ENCODE peak calls at places on chromosomes 6 and 20, in four cellular contexts. One of them, this sample, is unnamed.

GRCh38 chr20:50313223-50313820 is 122.7 kb downstream of the CEBPB start:
- DNase-seq in GM12878: no peak
- DNase-seq in K562: no peak
- DNase-seq in H1: no peak
- DNase-seq in this sample: no peak

GRCh38 chr20:6704132-6704861 is 63.2 kb upstream of the BMP2 start:
- DNase-seq in GM12878: no peak
- DNase-seq in K562: no peak
- DNase-seq in H1: no peak
- DNase-seq in this sample: peak

GRCh38 chr20:41413169-41413568 is 46.6 kb upstream of the EMILIN3 start:
- DNase-seq in GM12878: no peak
- DNase-seq in K562: no peak
- DNase-seq in H1: no peak
- DNase-seq in this sample: no peak

GRCh38 chr6:127436578-127437110 is 22.5 kb downstream of the KIAA0408 start:
- DNase-seq in GM12878: no peak
- DNase-seq in K562: no peak
- DNase-seq in H1: no peak
- DNase-seq in this sample: no peak

GRCh38 chr20:21516180-21516567 is 2.3 kb upstream of the NKX2-2 start:
- DNase-seq in GM12878: no peak
- DNase-seq in K562: no peak
- DNase-seq in H1: no peak
- DNase-seq in this sample: no peak

GRCh38 chr20:13784893-13785715 is at the start of the genes ESF1 and NDUFAF5:
- DNase-seq in GM12878: peak
- DNase-seq in K562: peak
- DNase-seq in H1: peak
- DNase-seq in this sample: peak

GRCh38 chr6:139790527-139790926 is 416.1 kb upstream of the CITED2 start:
- DNase-seq in GM12878: no peak
- DNase-seq in K562: no peak
- DNase-seq in H1: no peak
- DNase-seq in this sample: no peak

GRCh38 chr6:151140767-151141166 is 99.0 kb upstream of the AKAP12 start:
- DNase-seq in GM12878: no peak
- DNase-seq in K562: no peak
- DNase-seq in H1: no peak
- DNase-seq in this sample: no peak

GRCh38 chr6:53961679-53962370 is 149.4 kb upstream of the MLIP start:
- DNase-seq in GM12878: no peak
- DNase-seq in K562: no peak
- DNase-seq in H1: no peak
- DNase-seq in this sample: no peak
- TF ChIP-seq CBX5 in GM12878: no peak
- TF ChIP-seq CBX5 in K562: no peak
- TF ChIP-seq CBX5 in H1: no peak
- TF ChIP-seq CBX5 in this sample: no peak

GRCh38 chr20:32636278-32636677 is 37.5 kb downstream of the C20orf203 start:
- DNase-seq in GM12878: no peak
- DNase-seq in K562: no peak
- DNase-seq in H1: no peak
- DNase-seq in this sample: no peak
- TF ChIP-seq KDM1A in GM12878: no peak
- TF ChIP-seq KDM1A in K562: no peak
- TF ChIP-seq KDM1A in H1: no peak
- TF ChIP-seq KDM1A in this sample: no peak

GRCh38 chr6:55443238-55444134 is 116.2 kb downstream of the GFRAL start:
- DNase-seq in GM12878: no peak
- DNase-seq in K562: no peak
- DNase-seq in H1: no peak
- DNase-seq in this sample: no peak

GRCh38 chr6:55448446-55448845 is 121.2 kb downstream of the GFRAL start:
- DNase-seq in GM12878: no peak
- DNase-seq in K562: no peak
- DNase-seq in H1: no peak
- DNase-seq in this sample: no peak

GRCh38 chr6:55449219-55449618 is 122.0 kb downstream of the GFRAL start:
- DNase-seq in GM12878: no peak
- DNase-seq in K562: no peak
- DNase-seq in H1: no peak
- DNase-seq in this sample: no peak

GRCh38 chr6:55450007-55450406 is 122.7 kb downstream of the GFRAL start:
- DNase-seq in GM12878: no peak
- DNase-seq in K562: no peak
- DNase-seq in H1: no peak
- DNase-seq in this sample: no peak

GRCh38 chr6:55445648-55446204 is 118.5 kb downstream of the GFRAL start:
- DNase-seq in GM12878: peak
- DNase-seq in K562: peak
- DNase-seq in H1: no peak
- DNase-seq in this sample: peak
- TF ChIP-seq CBX5 in GM12878: no peak
- TF ChIP-seq CBX5 in K562: no peak
- TF ChIP-seq CBX5 in H1: no peak
- TF ChIP-seq CBX5 in this sample: no peak

GRCh38 chr6:122872311-122872710 is 83.3 kb downstream of the SMPDL3A start:
- DNase-seq in GM12878: peak
- DNase-seq in K562: no peak
- DNase-seq in H1: no peak
- DNase-seq in this sample: no peak

GRCh38 chr6:122871079-122871478 is 82.0 kb downstream of the SMPDL3A start:
- DNase-seq in GM12878: no peak
- DNase-seq in K562: no peak
- DNase-seq in H1: no peak
- DNase-seq in this sample: no peak

GRCh38 chr6:122868137-122868536 is 79.1 kb downstream of the SMPDL3A start:
- DNase-seq in GM12878: no peak
- DNase-seq in K562: no peak
- DNase-seq in H1: no peak
- DNase-seq in this sample: no peak

DNA sequence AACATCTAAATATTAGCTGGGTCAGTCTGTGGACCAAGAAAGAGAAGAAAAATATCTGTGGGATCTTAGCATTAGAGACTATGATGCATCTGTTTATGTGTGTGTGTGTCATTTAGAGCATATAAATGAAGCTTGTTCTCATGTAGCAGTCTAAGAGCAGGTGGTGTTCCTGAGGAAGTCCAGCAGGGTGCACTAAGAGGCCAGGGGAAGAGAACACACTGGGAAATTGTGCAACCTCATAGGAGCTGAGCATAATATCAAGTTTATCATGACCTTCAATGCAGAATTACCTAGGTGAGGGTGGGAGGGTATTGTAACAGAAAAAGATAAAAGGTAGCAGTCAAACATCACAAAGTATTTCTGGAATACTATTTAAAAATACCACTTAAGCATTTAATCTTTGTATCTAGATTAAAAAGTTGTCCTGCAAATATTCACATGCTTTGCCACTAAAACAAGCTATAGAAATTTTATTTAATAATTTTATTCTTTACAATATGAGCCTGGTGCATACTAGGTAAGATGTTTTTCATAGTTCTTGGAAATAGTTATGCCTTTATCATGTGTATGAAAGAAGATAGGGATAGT is 80.5 kb downstream of the SMPDL3A start:
- DNase-seq in GM12878: no peak
- DNase-seq in K562: peak
- DNase-seq in H1: no peak
- DNase-seq in this sample: peak
- TF ChIP-seq KDM1A in GM12878: no peak
- TF ChIP-seq KDM1A in K562: no peak
- TF ChIP-seq KDM1A in H1: no peak
- TF ChIP-seq KDM1A in this sample: no peak

DNA sequence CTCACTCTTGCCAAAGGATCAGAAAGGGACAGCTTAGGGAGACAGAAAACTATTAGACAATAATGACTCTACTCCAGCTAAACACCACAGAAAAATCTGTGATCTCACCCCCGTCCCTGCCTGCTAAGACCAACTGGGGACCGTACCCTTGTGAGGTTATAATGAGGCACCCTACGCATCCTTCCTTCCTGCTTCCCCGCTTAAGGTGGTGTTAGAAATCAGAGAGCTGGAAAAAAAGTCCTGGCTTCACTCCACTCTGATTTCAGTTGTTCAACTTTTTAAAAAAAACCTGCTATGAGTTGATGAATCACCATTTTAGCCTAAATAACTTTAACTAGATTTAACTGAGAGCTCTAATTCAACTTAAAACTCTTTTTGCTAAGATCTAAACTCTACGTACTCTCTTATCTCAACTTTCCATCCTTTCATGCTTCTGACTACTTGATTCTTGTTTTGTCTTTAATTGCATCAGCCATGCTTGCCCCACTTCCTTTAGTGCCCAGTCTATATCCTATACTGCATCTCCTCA is 35.8 kb upstream of the TMEM14A start:
- DNase-seq in GM12878: no peak
- DNase-seq in K562: no peak
- DNase-seq in H1: no peak
- DNase-seq in this sample: no peak
- TF ChIP-seq CBX5 in GM12878: no peak
- TF ChIP-seq CBX5 in K562: no peak
- TF ChIP-seq CBX5 in H1: no peak
- TF ChIP-seq CBX5 in this sample: no peak

GRCh38 chr6:7585287-7585930 is 4.6 kb upstream of the SNRNP48 start:
- DNase-seq in GM12878: no peak
- DNase-seq in K562: no peak
- DNase-seq in H1: no peak
- DNase-seq in this sample: no peak

GRCh38 chr6:7578949-7579348 is 11.0 kb upstream of the SNRNP48 start:
- DNase-seq in GM12878: no peak
- DNase-seq in K562: no peak
- DNase-seq in H1: no peak
- DNase-seq in this sample: no peak

GRCh38 chr6:7580537-7580926 is 9.5 kb upstream of the SNRNP48 start:
- DNase-seq in GM12878: no peak
- DNase-seq in K562: peak
- DNase-seq in H1: no peak
- DNase-seq in this sample: peak

GRCh38 chr6:7579850-7580249 is 10.1 kb upstream of the SNRNP48 start:
- DNase-seq in GM12878: no peak
- DNase-seq in K562: peak
- DNase-seq in H1: no peak
- DNase-seq in this sample: no peak

GRCh38 chr6:7580927-7581618 is 8.9 kb upstream of the SNRNP48 start:
- DNase-seq in GM12878: no peak
- DNase-seq in K562: peak
- DNase-seq in H1: no peak
- DNase-seq in this sample: peak
- TF ChIP-seq KDM1A in GM12878: no peak
- TF ChIP-seq KDM1A in K562: no peak
- TF ChIP-seq KDM1A in H1: no peak
- TF ChIP-seq KDM1A in this sample: no peak

GRCh38 chr6:46998436-46999017 is 43.6 kb downstream of the ADGRF1 start:
- DNase-seq in GM12878: no peak
- DNase-seq in K562: no peak
- DNase-seq in H1: no peak
- DNase-seq in this sample: no peak

GRCh38 chr6:46997646-46998045 is 44.5 kb downstream of the ADGRF1 start:
- DNase-seq in GM12878: no peak
- DNase-seq in K562: no peak
- DNase-seq in H1: no peak
- DNase-seq in this sample: no peak

GRCh38 chr6:46994933-46995332 is 47.2 kb downstream of the ADGRF1 start:
- DNase-seq in GM12878: no peak
- DNase-seq in K562: no peak
- DNase-seq in H1: no peak
- DNase-seq in this sample: no peak

GRCh38 chr6:46993846-46994245 is 48.3 kb downstream of the ADGRF1 start:
- DNase-seq in GM12878: no peak
- DNase-seq in K562: no peak
- DNase-seq in H1: no peak
- DNase-seq in this sample: peak

DNA sequence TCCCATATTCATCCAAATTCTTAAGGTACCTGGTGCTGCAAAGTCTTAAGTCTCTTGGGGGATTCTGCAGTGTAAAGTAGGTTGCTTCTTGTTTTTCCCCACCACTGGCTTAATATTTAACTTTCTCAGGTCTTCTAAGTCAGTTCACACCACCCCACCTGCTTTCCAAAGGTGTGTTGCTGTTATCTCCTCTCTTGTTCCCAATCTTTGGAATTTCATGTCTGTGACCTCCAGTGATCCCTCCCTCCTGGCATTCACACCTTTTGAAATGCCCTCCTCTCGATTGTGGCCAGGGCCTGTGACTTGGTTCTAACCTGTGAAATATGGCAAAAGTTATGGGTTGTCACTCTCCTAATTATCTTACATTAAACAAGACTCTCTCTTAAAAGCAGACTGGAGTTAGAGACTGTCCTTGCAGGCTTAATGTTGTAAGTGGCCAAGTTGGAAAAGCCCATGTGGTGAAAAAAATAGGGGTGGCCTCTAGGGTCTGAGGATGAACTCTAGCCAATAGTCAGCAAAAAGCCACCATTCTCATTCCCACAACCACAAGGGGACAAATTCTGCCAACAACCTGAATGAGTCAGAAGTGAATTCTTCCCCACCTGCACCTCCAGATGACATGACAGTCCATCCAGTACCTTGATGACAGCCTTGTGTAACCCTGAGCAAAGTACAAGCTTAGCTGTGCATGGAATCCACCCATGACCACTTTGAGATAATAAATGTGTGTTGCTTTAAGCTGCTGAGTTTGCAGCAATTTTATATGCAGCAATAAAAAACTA is 45.1 kb downstream of the ADGRF1 start:
- DNase-seq in GM12878: no peak
- DNase-seq in K562: no peak
- DNase-seq in H1: no peak
- DNase-seq in this sample: peak
- TF ChIP-seq CBX5 in GM12878: no peak
- TF ChIP-seq CBX5 in K562: no peak
- TF ChIP-seq CBX5 in H1: no peak
- TF ChIP-seq CBX5 in this sample: no peak

GRCh38 chr6:157658301-157658700 is 164.7 kb upstream of the SNX9 start:
- DNase-seq in GM12878: no peak
- DNase-seq in K562: no peak
- DNase-seq in H1: no peak
- DNase-seq in this sample: no peak
- TF ChIP-seq KDM1A in GM12878: no peak
- TF ChIP-seq KDM1A in K562: no peak
- TF ChIP-seq KDM1A in H1: no peak
- TF ChIP-seq KDM1A in this sample: no peak